ENCODE peak calls at places on chromosomes 11 and 22, in seven cellular contexts. One of them, this sample, is unnamed.

GRCh38 chr22:38051900-38052862 is 5.0 kb upstream of the PICK1 start:
- DNase-seq in GM12891: peak; percentile 91
- DNase-seq in sigmoid colon: peak; percentile 89
- DNase-seq in HFFc6: peak; percentile 33
- DNase-seq in NCI-H1105: peak; percentile 68
- DNase-seq in NT2/D1: peak; percentile 79
- DNase-seq in activated T-cell treated with anti-CD3 and anti-CD28 coated beads, Interleukin-2, amount 50 U/mL, for 1 hour: peak; percentile 81
- DNase-seq in this sample: peak; percentile 69

GRCh38 chr11:112826788-112827187 is 134.4 kb upstream of the NCAM1 start:
- DNase-seq in HFFc6: no peak
- DNase-seq in NCI-H1105: no peak
- DNase-seq in activated T-cell treated with anti-CD3 and anti-CD28 coated beads, Interleukin-2, amount 50 U/mL, for 1 hour: no peak
- DNase-seq in GM12891: no peak
- DNase-seq in sigmoid colon: no peak
- DNase-seq in NT2/D1: no peak
- DNase-seq in this sample: no peak

GRCh38 chr22:42889290-42889689 is 32.2 kb upstream of the ARFGAP3 start:
- DNase-seq in sigmoid colon: no peak
- DNase-seq in GM12891: peak; percentile 73
- DNase-seq in activated T-cell treated with anti-CD3 and anti-CD28 coated beads, Interleukin-2, amount 50 U/mL, for 1 hour: no peak
- DNase-seq in NCI-H1105: no peak
- DNase-seq in HFFc6: no peak
- DNase-seq in NT2/D1: no peak
- DNase-seq in this sample: no peak

GRCh38 chr22:47817380-47817779 is 1054.9 kb downstream of the TBC1D22A start:
- DNase-seq in sigmoid colon: no peak
- DNase-seq in NCI-H1105: no peak
- DNase-seq in NT2/D1: no peak
- DNase-seq in activated T-cell treated with anti-CD3 and anti-CD28 coated beads, Interleukin-2, amount 50 U/mL, for 1 hour: no peak
- DNase-seq in HFFc6: no peak
- DNase-seq in GM12891: no peak
- DNase-seq in this sample: no peak

GRCh38 chr11:58968251-58968711 is 29.0 kb downstream of the GLYATL1 start:
- DNase-seq in GM12891: no peak
- DNase-seq in activated T-cell treated with anti-CD3 and anti-CD28 coated beads, Interleukin-2, amount 50 U/mL, for 1 hour: no peak
- DNase-seq in NCI-H1105: no peak
- DNase-seq in NT2/D1: no peak
- DNase-seq in HFFc6: no peak
- DNase-seq in sigmoid colon: no peak
- DNase-seq in this sample: no peak

GRCh38 chr11:129364143-129364654 is 11.4 kb upstream of the BARX2 start:
- DNase-seq in NCI-H1105: peak; percentile 95
- DNase-seq in HFFc6: peak; percentile 78
- DNase-seq in NT2/D1: peak; percentile 88
- DNase-seq in sigmoid colon: peak; percentile 68
- DNase-seq in GM12891: no peak
- DNase-seq in activated T-cell treated with anti-CD3 and anti-CD28 coated beads, Interleukin-2, amount 50 U/mL, for 1 hour: peak; percentile 74
- DNase-seq in this sample: peak; percentile 54

GRCh38 chr11:85918910-85919794 is 64.0 kb downstream of the CCDC83 start:
- DNase-seq in NT2/D1: no peak
- DNase-seq in NCI-H1105: no peak
- DNase-seq in sigmoid colon: no peak
- DNase-seq in GM12891: no peak
- DNase-seq in activated T-cell treated with anti-CD3 and anti-CD28 coated beads, Interleukin-2, amount 50 U/mL, for 1 hour: no peak
- DNase-seq in HFFc6: no peak
- DNase-seq in this sample: no peak

GRCh38 chr11:119108151-119108856 is 1.2 kb downstream of the C2CD2L start:
- DNase-seq in activated T-cell treated with anti-CD3 and anti-CD28 coated beads, Interleukin-2, amount 50 U/mL, for 1 hour: no peak
- DNase-seq in NT2/D1: no peak
- DNase-seq in GM12891: peak; percentile 37
- DNase-seq in HFFc6: no peak
- DNase-seq in NCI-H1105: peak; percentile 63
- DNase-seq in sigmoid colon: no peak
- DNase-seq in this sample: no peak

GRCh38 chr11:130782361-130783221 is 133.7 kb downstream of the SNX19 start:
- DNase-seq in sigmoid colon: no peak
- DNase-seq in GM12891: no peak
- DNase-seq in HFFc6: peak; percentile 51
- DNase-seq in NCI-H1105: no peak
- DNase-seq in NT2/D1: no peak
- DNase-seq in activated T-cell treated with anti-CD3 and anti-CD28 coated beads, Interleukin-2, amount 50 U/mL, for 1 hour: no peak
- DNase-seq in this sample: no peak

GRCh38 chr11:121552160-121552559 is 99.4 kb upstream of the SORL1-AS1 start:
- DNase-seq in activated T-cell treated with anti-CD3 and anti-CD28 coated beads, Interleukin-2, amount 50 U/mL, for 1 hour: no peak
- DNase-seq in NCI-H1105: no peak
- DNase-seq in HFFc6: no peak
- DNase-seq in GM12891: no peak
- DNase-seq in NT2/D1: no peak
- DNase-seq in sigmoid colon: no peak
- DNase-seq in this sample: no peak

GRCh38 chr11:86116386-86116726 is 47.5 kb upstream of the PICALM start:
- DNase-seq in sigmoid colon: no peak
- DNase-seq in GM12891: peak; percentile 31
- DNase-seq in activated T-cell treated with anti-CD3 and anti-CD28 coated beads, Interleukin-2, amount 50 U/mL, for 1 hour: no peak
- DNase-seq in HFFc6: peak; percentile 81
- DNase-seq in NT2/D1: no peak
- DNase-seq in NCI-H1105: no peak
- DNase-seq in this sample: peak; percentile 14

GRCh38 chr11:30811226-30811625 is 225.1 kb upstream of the MPPED2 start:
- DNase-seq in GM12891: no peak
- DNase-seq in sigmoid colon: no peak
- DNase-seq in NT2/D1: no peak
- DNase-seq in activated T-cell treated with anti-CD3 and anti-CD28 coated beads, Interleukin-2, amount 50 U/mL, for 1 hour: no peak
- DNase-seq in HFFc6: no peak
- DNase-seq in NCI-H1105: no peak
- DNase-seq in this sample: no peak

GRCh38 chr11:11279956-11280689 is 72.9 kb downstream of the CSNK2A3 start:
- DNase-seq in sigmoid colon: peak; percentile 49
- DNase-seq in activated T-cell treated with anti-CD3 and anti-CD28 coated beads, Interleukin-2, amount 50 U/mL, for 1 hour: no peak
- DNase-seq in GM12891: no peak
- DNase-seq in NT2/D1: peak; percentile 36
- DNase-seq in HFFc6: no peak
- DNase-seq in NCI-H1105: no peak
- DNase-seq in this sample: no peak

GRCh38 chr11:28981331-28981865 is 873.2 kb downstream of the METTL15 start:
- DNase-seq in HFFc6: no peak
- DNase-seq in GM12891: no peak
- DNase-seq in NCI-H1105: no peak
- DNase-seq in NT2/D1: no peak
- DNase-seq in sigmoid colon: no peak
- DNase-seq in activated T-cell treated with anti-CD3 and anti-CD28 coated beads, Interleukin-2, amount 50 U/mL, for 1 hour: no peak
- DNase-seq in this sample: no peak

GRCh38 chr22:38828191-38828590 is 15.6 kb downstream of the NPTXR start:
- DNase-seq in NCI-H1105: no peak
- DNase-seq in sigmoid colon: no peak
- DNase-seq in GM12891: no peak
- DNase-seq in HFFc6: no peak
- DNase-seq in activated T-cell treated with anti-CD3 and anti-CD28 coated beads, Interleukin-2, amount 50 U/mL, for 1 hour: no peak
- DNase-seq in NT2/D1: no peak
- DNase-seq in this sample: no peak

GRCh38 chr11:67274768-67275605 is 8.7 kb downstream of the GRK2 start:
- DNase-seq in sigmoid colon: peak; percentile 70
- DNase-seq in HFFc6: no peak
- DNase-seq in NCI-H1105: no peak
- DNase-seq in GM12891: no peak
- DNase-seq in NT2/D1: no peak
- DNase-seq in activated T-cell treated with anti-CD3 and anti-CD28 coated beads, Interleukin-2, amount 50 U/mL, for 1 hour: peak; percentile 21
- DNase-seq in this sample: no peak

GRCh38 chr11:113114452-113115027 is 153.3 kb downstream of the NCAM1 start:
- DNase-seq in GM12891: no peak
- DNase-seq in NCI-H1105: peak; percentile 29
- DNase-seq in NT2/D1: no peak
- DNase-seq in sigmoid colon: peak; percentile 71
- DNase-seq in activated T-cell treated with anti-CD3 and anti-CD28 coated beads, Interleukin-2, amount 50 U/mL, for 1 hour: no peak
- DNase-seq in HFFc6: peak; percentile 19
- DNase-seq in this sample: no peak

GRCh38 chr11:47005441-47005840 is 68.9 kb downstream of the CSTPP1 start:
- DNase-seq in NCI-H1105: no peak
- DNase-seq in activated T-cell treated with anti-CD3 and anti-CD28 coated beads, Interleukin-2, amount 50 U/mL, for 1 hour: no peak
- DNase-seq in HFFc6: no peak
- DNase-seq in sigmoid colon: no peak
- DNase-seq in GM12891: no peak
- DNase-seq in NT2/D1: no peak
- DNase-seq in this sample: no peak

GRCh38 chr22:46087816-46088277 is 62.5 kb upstream of the PPARA start:
- DNase-seq in NT2/D1: no peak
- DNase-seq in activated T-cell treated with anti-CD3 and anti-CD28 coated beads, Interleukin-2, amount 50 U/mL, for 1 hour: no peak
- DNase-seq in GM12891: no peak
- DNase-seq in NCI-H1105: no peak
- DNase-seq in HFFc6: peak; percentile 88
- DNase-seq in sigmoid colon: peak; percentile 98
- DNase-seq in this sample: no peak

GRCh38 chr11:19239039-19239438 is 1.7 kb downstream of the E2F8 start:
- DNase-seq in HFFc6: no peak
- DNase-seq in NT2/D1: no peak
- DNase-seq in sigmoid colon: no peak
- DNase-seq in activated T-cell treated with anti-CD3 and anti-CD28 coated beads, Interleukin-2, amount 50 U/mL, for 1 hour: no peak
- DNase-seq in GM12891: no peak
- DNase-seq in NCI-H1105: no peak
- DNase-seq in this sample: no peak

GRCh38 chr11:57646221-57646620 is 3.5 kb downstream of the YPEL4 start:
- DNase-seq in NT2/D1: no peak
- DNase-seq in sigmoid colon: peak; percentile 70
- DNase-seq in activated T-cell treated with anti-CD3 and anti-CD28 coated beads, Interleukin-2, amount 50 U/mL, for 1 hour: no peak
- DNase-seq in NCI-H1105: no peak
- DNase-seq in GM12891: no peak
- DNase-seq in HFFc6: no peak
- DNase-seq in this sample: no peak

GRCh38 chr11:130420478-130421198 is 7.8 kb downstream of the ADAMTS8 start:
- DNase-seq in activated T-cell treated with anti-CD3 and anti-CD28 coated beads, Interleukin-2, amount 50 U/mL, for 1 hour: no peak
- DNase-seq in NT2/D1: no peak
- DNase-seq in HFFc6: no peak
- DNase-seq in GM12891: no peak
- DNase-seq in sigmoid colon: peak; percentile 75
- DNase-seq in NCI-H1105: no peak
- DNase-seq in this sample: no peak

GRCh38 chr11:72220696-72221363 is 3.7 kb upstream of the INPPL1 start:
- DNase-seq in HFFc6: no peak
- DNase-seq in activated T-cell treated with anti-CD3 and anti-CD28 coated beads, Interleukin-2, amount 50 U/mL, for 1 hour: no peak
- DNase-seq in NCI-H1105: no peak
- DNase-seq in sigmoid colon: no peak
- DNase-seq in GM12891: no peak
- DNase-seq in NT2/D1: no peak
- DNase-seq in this sample: no peak

GRCh38 chr11:108369064-108369463 is 98.3 kb downstream of the C11orf65 start:
- DNase-seq in activated T-cell treated with anti-CD3 and anti-CD28 coated beads, Interleukin-2, amount 50 U/mL, for 1 hour: no peak
- DNase-seq in sigmoid colon: no peak
- DNase-seq in GM12891: no peak
- DNase-seq in NT2/D1: no peak
- DNase-seq in NCI-H1105: no peak
- DNase-seq in HFFc6: no peak
- DNase-seq in this sample: no peak

GRCh38 chr11:79189055-79189454 is 251.8 kb downstream of the TENM4 start:
- DNase-seq in activated T-cell treated with anti-CD3 and anti-CD28 coated beads, Interleukin-2, amount 50 U/mL, for 1 hour: no peak
- DNase-seq in GM12891: no peak
- DNase-seq in NT2/D1: no peak
- DNase-seq in sigmoid colon: no peak
- DNase-seq in HFFc6: no peak
- DNase-seq in NCI-H1105: no peak
- DNase-seq in this sample: no peak

This sample was measured in activated T-helper 9 cell treated with anti-CD3 and anti-CD28 coated beads, Interleukin-2, amount 50 U/mL, for 16 hours.